ENCODE peak calls at places on chromosome 5, in four cellular contexts. C is PC-9, Z is tibial nerve, T is GM20000. Q is an unnamed sample.

GRCh38 chr5:37792976-37793328 is 46.9 kb downstream of the GDNF start:
- DNase-seq in C (peak), Z (no peak), T (no peak), Q (no peak)

GRCh38 chr5:167029488-167029887 is 1262.0 kb upstream of the WWC1 start:
- DNase-seq in C (no peak), Z (no peak), T (no peak), Q (no peak)

GRCh38 chr5:39014544-39014943 is 59.7 kb downstream of the RICTOR start:
- DNase-seq in C (no peak), Z (no peak), T (no peak), Q (no peak)

GRCh38 chr5:131367219-131367860 is 103.5 kb downstream of the CDC42SE2 start:
- DNase-seq in C (no peak), Z (no peak), T (no peak), Q (no peak)

GRCh38 chr5:79120221-79120620 is 8.6 kb downstream of the BHMT start:
- DNase-seq in C (no peak), Z (no peak), T (no peak), Q (no peak)

GRCh38 chr5:119411935-119412623 is 40.2 kb upstream of the HSD17B4 start:
- DNase-seq in C (peak), Z (peak), T (peak), Q (no peak)

GRCh38 chr5:14801792-14802191 is 69.8 kb downstream of the ANKH start:
- DNase-seq in C (no peak), Z (no peak), T (no peak), Q (no peak)

GRCh38 chr5:59766394-59766793 is 127.1 kb downstream of the PDE4D start:
- DNase-seq in C (no peak), Z (no peak), T (no peak), Q (no peak)

GRCh38 chr5:80125022-80125961 is 90.1 kb downstream of the THBS4 start:
- DNase-seq in C (no peak), Z (no peak), T (peak), Q (no peak)

GRCh38 chr5:125894383-125894782 is 528.8 kb upstream of the GRAMD2B start:
- DNase-seq in C (no peak), Z (no peak), T (no peak), Q (no peak)

GRCh38 chr5:94812232-94812631 is 193.8 kb downstream of the SLF1 start:
- DNase-seq in C (no peak), Z (no peak), T (no peak), Q (no peak)

GRCh38 chr5:140402258-140403074 is 833 bp downstream of the ANKHD1 start:
- DNase-seq in C (peak), Z (peak), T (no peak), Q (no peak)

GRCh38 chr5:33231935-33232334 is 208.8 kb upstream of the TARS1 start:
- DNase-seq in C (no peak), Z (no peak), T (no peak), Q (no peak)

GRCh38 chr5:127517110-127517479 is 345 bp upstream of the PRRC1 start:
- DNase-seq in C (no peak), Z (no peak), T (no peak), Q (peak)

GRCh38 chr5:67310169-67310568 is 113.6 kb upstream of the CD180 start:
- DNase-seq in C (no peak), Z (no peak), T (no peak), Q (no peak)

GRCh38 chr5:135934939-135935338 is 19.8 kb downstream of the LECT2 start:
- DNase-seq in C (no peak), Z (no peak), T (no peak), Q (no peak)

GRCh38 chr5:167452186-167452585 is 839.3 kb upstream of the WWC1 start:
- DNase-seq in C (no peak), Z (no peak), T (no peak), Q (no peak)

GRCh38 chr5:82798676-82799075 is 278.5 kb downstream of the TMEM167A start:
- DNase-seq in C (no peak), Z (no peak), T (no peak), Q (no peak)

GRCh38 chr5:82796643-82797416 is 280.4 kb downstream of the TMEM167A start:
- DNase-seq in C (no peak), Z (no peak), T (no peak), Q (no peak)

GRCh38 chr5:82792001-82792615 is 285.1 kb downstream of the TMEM167A start:
- DNase-seq in C (no peak), Z (no peak), T (no peak), Q (no peak)

GRCh38 chr5:82794876-82795275 is 282.3 kb downstream of the TMEM167A start:
- DNase-seq in C (no peak), Z (no peak), T (no peak), Q (no peak)

DNA sequence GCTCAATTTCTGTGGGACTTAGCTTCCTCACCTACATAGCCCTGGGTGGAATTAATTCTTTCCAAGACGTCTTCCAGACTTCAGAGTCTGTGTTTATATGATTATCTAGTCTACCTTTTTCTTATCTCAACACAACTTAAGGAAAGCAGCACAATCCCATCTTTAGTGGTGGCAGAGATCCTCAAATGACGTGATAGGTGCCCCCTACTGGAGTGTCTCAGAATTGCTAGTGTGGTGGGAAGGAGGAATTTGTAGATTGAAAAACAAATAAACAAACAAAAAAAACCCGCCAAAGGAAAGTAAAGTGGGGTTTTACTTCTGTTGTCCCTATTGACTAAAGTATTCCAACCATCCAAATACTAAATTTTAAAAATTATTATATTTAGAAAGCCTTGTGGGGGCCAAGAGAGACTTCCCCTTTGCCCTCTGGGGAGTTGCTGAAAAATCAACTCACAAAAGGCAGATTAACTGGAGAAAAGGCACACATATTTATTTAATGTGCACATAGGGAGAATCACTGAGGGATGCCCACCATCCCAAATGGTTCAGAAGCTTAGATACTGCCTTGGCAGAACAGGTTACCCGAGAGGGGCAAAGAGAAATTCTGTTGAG is 283.3 kb downstream of the TMEM167A start:
- DNase-seq in C (peak), Z (peak), T (no peak), Q (no peak)
- TF ChIP-seq CTCF in C (peak), Z (peak), T (no peak), Q (no peak)

GRCh38 chr5:174843263-174844250 is 119.2 kb downstream of the MSX2 start:
- DNase-seq in C (no peak), Z (no peak), T (no peak), Q (no peak)

GRCh38 chr5:174839196-174839595 is 114.8 kb downstream of the MSX2 start:
- DNase-seq in C (no peak), Z (no peak), T (no peak), Q (no peak)

GRCh38 chr5:174840435-174840834 is 116.1 kb downstream of the MSX2 start:
- DNase-seq in C (no peak), Z (no peak), T (no peak), Q (no peak)

GRCh38 chr5:174834081-174834480 is 109.7 kb downstream of the MSX2 start:
- DNase-seq in C (no peak), Z (no peak), T (no peak), Q (no peak)

DNA sequence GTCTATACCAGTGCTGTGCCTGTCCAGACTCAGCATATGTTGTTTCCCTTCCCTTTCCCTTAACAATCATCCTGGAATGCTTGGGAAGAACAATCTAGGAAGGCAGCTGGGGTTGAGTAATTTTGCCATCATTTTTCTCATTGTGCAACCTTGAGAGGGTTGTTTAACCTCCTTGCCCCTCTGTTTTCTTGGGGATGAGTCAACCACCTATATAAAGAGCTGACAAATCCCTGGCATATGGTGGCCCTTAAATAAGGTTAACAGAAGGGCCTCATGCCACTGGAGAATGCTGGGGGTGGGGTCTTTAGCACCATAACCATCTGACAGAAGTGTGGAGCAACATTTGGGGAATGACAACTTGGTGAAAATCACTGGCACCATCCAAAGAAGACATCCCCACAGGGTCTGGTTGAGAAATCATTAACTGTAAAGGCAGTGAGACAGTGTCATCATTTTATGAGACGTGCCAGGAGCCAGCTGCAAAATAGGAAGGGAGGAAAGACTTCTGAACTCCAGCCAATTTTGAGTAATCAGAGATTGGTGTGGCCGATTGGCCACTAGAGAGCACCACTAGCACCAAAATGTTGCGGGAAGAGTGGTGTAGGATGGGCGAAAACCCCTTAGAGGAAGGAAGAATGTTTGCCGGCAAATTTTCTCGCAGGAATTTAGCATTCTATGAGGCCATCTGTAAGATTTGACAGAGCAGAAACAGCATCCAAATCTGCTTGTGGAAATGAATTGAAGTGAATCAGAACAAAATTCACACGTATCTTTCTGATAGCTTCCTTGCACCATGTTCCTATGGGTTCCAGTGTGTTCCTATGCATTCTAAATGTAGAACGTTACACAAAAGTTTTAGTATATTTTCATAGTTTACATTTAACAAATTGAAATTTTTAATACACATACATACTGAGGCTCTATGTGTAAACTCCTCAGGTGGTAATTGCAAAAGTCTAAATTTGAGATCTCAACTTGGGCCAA is 113.8 kb downstream of the MSX2 start:
- DNase-seq in C (no peak), Z (peak), T (no peak), Q (no peak)
- TF ChIP-seq CTCF in C (no peak), Z (no peak), T (no peak), Q (no peak)

GRCh38 chr5:76673125-76673524 is 42.8 kb upstream of the F2R start:
- DNase-seq in C (no peak), Z (no peak), T (no peak), Q (no peak)

GRCh38 chr5:76670508-76670907 is 45.4 kb upstream of the F2R start:
- DNase-seq in C (no peak), Z (no peak), T (no peak), Q (no peak)

GRCh38 chr5:76667495-76667894 is 44.3 kb upstream of the F2RL2 start:
- DNase-seq in C (no peak), Z (no peak), T (no peak), Q (no peak)

GRCh38 chr5:76672242-76672641 is 43.7 kb upstream of the F2R start:
- DNase-seq in C (no peak), Z (no peak), T (no peak), Q (no peak)

DNA sequence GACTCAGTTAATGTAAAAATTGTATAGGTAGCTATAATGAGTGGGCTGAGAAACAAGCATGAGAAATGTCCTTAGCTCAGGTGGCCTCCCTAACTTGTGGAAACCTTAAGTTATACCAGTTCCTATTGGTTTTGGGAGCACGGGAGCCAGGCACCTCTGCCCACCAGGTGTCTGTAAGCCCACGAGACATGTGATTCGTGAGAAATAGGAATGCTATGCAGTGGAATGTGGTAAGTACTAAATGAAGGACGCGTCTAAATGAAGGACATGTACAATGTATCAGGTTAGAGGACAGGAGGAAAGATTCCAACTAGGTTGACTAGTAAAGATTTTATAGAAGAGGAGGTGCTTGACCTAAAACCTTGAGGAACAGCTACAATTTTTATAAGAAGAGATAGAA is 46.0 kb upstream of the F2RL2 start:
- DNase-seq in C (no peak), Z (no peak), T (no peak), Q (no peak)
- TF ChIP-seq CTCF in C (no peak), Z (no peak), T (no peak), Q (no peak)

GRCh38 chr5:36217591-36217990 is 24.1 kb downstream of the NADK2 start:
- DNase-seq in C (no peak), Z (no peak), T (no peak), Q (no peak)

GRCh38 chr5:36217992-36218391 is 23.7 kb downstream of the NADK2 start:
- DNase-seq in C (no peak), Z (no peak), T (no peak), Q (no peak)

GRCh38 chr5:36209664-36210063 is 32.1 kb downstream of the NADK2 start:
- DNase-seq in C (no peak), Z (no peak), T (no peak), Q (no peak)

GRCh38 chr5:36215910-36216309 is 25.8 kb downstream of the NADK2 start:
- DNase-seq in C (no peak), Z (no peak), T (no peak), Q (no peak)

DNA sequence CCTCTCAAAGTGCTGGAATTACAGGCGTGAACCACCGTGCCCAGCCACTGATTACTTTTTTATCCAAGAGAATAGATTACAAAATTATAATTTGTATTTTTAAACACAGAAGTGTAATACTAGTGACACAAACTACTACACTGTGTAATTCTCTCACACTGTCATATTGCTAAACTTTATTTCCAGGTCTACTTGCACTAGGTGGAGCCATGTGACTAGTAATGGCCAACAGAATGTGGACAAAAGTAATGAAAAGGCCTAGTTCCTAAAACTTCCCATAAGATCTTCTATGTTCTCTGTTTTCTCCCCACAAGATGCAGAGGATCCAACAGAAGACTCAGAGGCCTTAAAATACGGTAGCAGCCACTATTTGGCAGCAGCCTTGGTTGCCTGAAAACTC is 27.3 kb downstream of the NADK2 start:
- DNase-seq in C (no peak), Z (no peak), T (no peak), Q (no peak)
- TF ChIP-seq CTCF in C (peak), Z (no peak), T (no peak), Q (no peak)

GRCh38 chr5:96197359-96197758 is 235.7 kb downstream of the PCSK1 start:
- DNase-seq in C (no peak), Z (no peak), T (no peak), Q (no peak)
- TF ChIP-seq CTCF in C (no peak), Z (no peak), T (no peak), Q (no peak)